ENCODE peak calls at places on chromosomes 6 and 20, in five cellular contexts. A is AG08396, Q is left ventricle myocardium superior, X is iPS-NIHi11, N is IMR-90. I is an unnamed sample.

GRCh38 chr20:40682104-40683045 is 6.7 kb downstream of the MAFB start:
- DNase-seq in A (no peak), Q (peak; percentile 67), X (peak; percentile 49), N (no peak), I (no peak)

GRCh38 chr6:73566954-73567591 is 46.2 kb upstream of the EEF1A1 start:
- DNase-seq in A (peak; percentile 41), Q (peak; percentile 54), X (peak; percentile 39), N (peak; percentile 35), I (peak; percentile 88)

GRCh38 chr6:141437685-141438084 is 695.0 kb upstream of the GJE1 start:
- DNase-seq in A (no peak), Q (no peak), X (no peak), N (no peak), I (no peak)

GRCh38 chr6:52760105-52760765 is 3.0 kb downstream of the GSTA2 start:
- DNase-seq in A (no peak), Q (no peak), X (no peak), N (no peak), I (no peak)

GRCh38 chr6:74091133-74091793 is 395.3 kb downstream of the CD109 start:
- DNase-seq in A (no peak), Q (no peak), X (peak; percentile 55), N (peak; percentile 58), I (peak; percentile 67)

GRCh38 chr6:66986940-66987339 is 1279.9 kb upstream of the EYS start:
- DNase-seq in A (no peak), Q (no peak), X (no peak), N (no peak), I (peak; percentile 59)

GRCh38 chr20:53291548-53291947 is 302.1 kb downstream of the ZNF217 start:
- DNase-seq in A (no peak), Q (no peak), X (peak; percentile 68), N (no peak), I (no peak)

GRCh38 chr6:46350714-46351113 is 140.5 kb downstream of the RCAN2 start:
- DNase-seq in A (no peak), Q (no peak), X (no peak), N (no peak), I (no peak)

GRCh38 chr6:67706388-67706787 is 928.7 kb upstream of the ADGRB3 start:
- DNase-seq in A (no peak), Q (no peak), X (no peak), N (no peak), I (no peak)

GRCh38 chr6:2999005-2999620 is 581 bp upstream of the NQO2 start:
- DNase-seq in A (no peak), Q (no peak), X (no peak), N (peak; percentile 78), I (peak; percentile 90)

GRCh38 chr20:25198663-25199363 is 3.3 kb downstream of the ENTPD6 start:
- DNase-seq in A (no peak), Q (peak; percentile 54), X (no peak), N (no peak), I (no peak)

GRCh38 chr20:32961956-32962517 is 42.2 kb downstream of the SUN5 start:
- DNase-seq in A (peak; percentile 1), Q (no peak), X (no peak), N (no peak), I (peak; percentile 4)

GRCh38 chr6:3081965-3082364 is 13.7 kb downstream of the RIPK1 start:
- DNase-seq in A (no peak), Q (peak; percentile 48), X (peak; percentile 23), N (no peak), I (no peak)

GRCh38 chr6:50087231-50087954 is 37.7 kb upstream of the DEFB112 start:
- DNase-seq in A (peak; percentile 11), Q (no peak), X (no peak), N (peak; percentile 78), I (no peak)

GRCh38 chr20:50654899-50655298 is 36.4 kb downstream of the RIPOR3 start:
- DNase-seq in A (no peak), Q (no peak), X (no peak), N (no peak), I (no peak)

GRCh38 chr6:144673807-144674206 is 388.7 kb downstream of the UTRN start:
- DNase-seq in A (no peak), Q (no peak), X (no peak), N (no peak), I (no peak)

GRCh38 chr20:23273776-23274175 is 76.8 kb upstream of the NXT1 start:
- DNase-seq in A (no peak), Q (no peak), X (no peak), N (no peak), I (no peak)

GRCh38 chr20:62651285-62652021 is 9.2 kb downstream of the SLCO4A1 start:
- DNase-seq in A (no peak), Q (peak; percentile 74), X (no peak), N (peak; percentile 49), I (peak; percentile 65)

GRCh38 chr6:148200302-148200701 is 142.3 kb upstream of the SASH1 start:
- DNase-seq in A (no peak), Q (peak; percentile 39), X (peak; percentile 17), N (no peak), I (no peak)

GRCh38 chr6:96886519-96886918 is 11.2 kb downstream of the NDUFAF4 start:
- DNase-seq in A (no peak), Q (no peak), X (no peak), N (no peak), I (no peak)

GRCh38 chr6:40482532-40482931 is 104.6 kb downstream of the LRFN2 start:
- DNase-seq in A (no peak), Q (no peak), X (peak; percentile 32), N (no peak), I (no peak)

GRCh38 chr20:20143165-20143564 is 90.8 kb downstream of the CFAP61 start:
- DNase-seq in A (no peak), Q (no peak), X (no peak), N (no peak), I (no peak)

GRCh38 chr20:5714261-5715041 is 35.8 kb upstream of the SHLD1 start:
- DNase-seq in A (no peak), Q (no peak), X (peak; percentile 35), N (peak; percentile 24), I (peak; percentile 51)

GRCh38 chr20:2984956-2985661 is 58.3 kb upstream of the GNRH2 start:
- DNase-seq in A (peak; percentile 68), Q (no peak), X (no peak), N (peak; percentile 80), I (peak; percentile 9)

GRCh38 chr6:2111162-2111677 is 134.2 kb downstream of the GMDS start:
- DNase-seq in A (peak; percentile 63), Q (no peak), X (no peak), N (peak; percentile 89), I (no peak)

GRCh38 chr6:148746363-148747144 is at the start of gene UST:
- DNase-seq in A (peak; percentile 88), Q (peak; percentile 86), X (peak; percentile 80), N (peak; percentile 95), I (peak; percentile 92)

GRCh38 chr6:90028080-90028778 is 134.0 kb downstream of the GJA10 start:
- DNase-seq in A (no peak), Q (no peak), X (no peak), N (no peak), I (no peak)

GRCh38 chr6:159440907-159441703 is 251.9 kb downstream of the SOD2 start:
- DNase-seq in A (no peak), Q (no peak), X (no peak), N (no peak), I (no peak)

GRCh38 chr6:25919657-25920056 is 10.8 kb downstream of the SLC17A2 start:
- DNase-seq in A (no peak), Q (no peak), X (no peak), N (no peak), I (no peak)

GRCh38 chr6:15443119-15443518 is 197.2 kb downstream of the JARID2 start:
- DNase-seq in A (peak; percentile 52), Q (no peak), X (no peak), N (peak; percentile 94), I (no peak)

GRCh38 chr6:31831350-31832215 is 4.0 kb downstream of the HSPA1B start:
- DNase-seq in A (no peak), Q (no peak), X (no peak), N (no peak), I (no peak)

GRCh38 chr6:6002809-6003333 is 3.9 kb downstream of the NRN1 start:
- DNase-seq in A (peak; percentile 12), Q (no peak), X (no peak), N (no peak), I (no peak)

GRCh38 chr20:64261138-64261537 is 5.6 kb downstream of the PCMTD2 start:
- DNase-seq in A (peak; percentile 39), Q (no peak), X (no peak), N (peak; percentile 55), I (peak; percentile 74)

GRCh38 chr6:168043193-168043847 is 35.7 kb downstream of the FRMD1 start:
- DNase-seq in A (no peak), Q (no peak), X (no peak), N (no peak), I (no peak)

GRCh38 chr6:96153775-96154174 is 138.0 kb downstream of the FUT9 start:
- DNase-seq in A (no peak), Q (no peak), X (no peak), N (no peak), I (no peak)

GRCh38 chr6:90466191-90466940 is 120.5 kb downstream of the MAP3K7 start:
- DNase-seq in A (no peak), Q (no peak), X (no peak), N (peak; percentile 16), I (peak; percentile 31)

GRCh38 chr6:75337805-75338204 is 53.2 kb upstream of the TMEM30A start:
- DNase-seq in A (no peak), Q (no peak), X (no peak), N (peak; percentile 35), I (no peak)

I was measured in hepatocyte.